ENCODE peak calls at places on chromosomes 4 and X, in six cellular contexts. One of them, this sample, is unnamed.
A peak's percentile ranks its signal among the peaks of the same experiment; 100 is the strongest.

GRCh38 chrX:57918750-57919436 is 8.6 kb upstream of the ZXDA start:
- DNase-seq in SK-N-SH: peak; percentile 11
- DNase-seq in fibroblast of pulmonary artery: peak; percentile 52
- DNase-seq in astrocyte of the spinal cord: peak; percentile 16
- DNase-seq in OCI-LY7: peak; percentile 36
- DNase-seq in fibroblast of lung: peak; percentile 35
- DNase-seq in this sample: peak; percentile 52

GRCh38 chr4:1305781-1306455 is 16.2 kb downstream of the MAEA start:
- DNase-seq in OCI-LY7: no peak
- DNase-seq in astrocyte of the spinal cord: no peak
- DNase-seq in fibroblast of pulmonary artery: no peak
- DNase-seq in fibroblast of lung: no peak
- DNase-seq in SK-N-SH: no peak
- DNase-seq in this sample: no peak

GRCh38 chr4:54281060-54281781 is 52.1 kb downstream of the PDGFRA start:
- DNase-seq in fibroblast of lung: peak; percentile 94
- DNase-seq in SK-N-SH: no peak
- DNase-seq in astrocyte of the spinal cord: peak; percentile 89
- DNase-seq in fibroblast of pulmonary artery: peak; percentile 98
- DNase-seq in OCI-LY7: no peak
- DNase-seq in this sample: peak; percentile 99

GRCh38 chr4:95095352-95095974 is 337.7 kb downstream of the BMPR1B start:
- DNase-seq in fibroblast of pulmonary artery: peak; percentile 59
- DNase-seq in astrocyte of the spinal cord: peak; percentile 68
- DNase-seq in fibroblast of lung: peak; percentile 66
- DNase-seq in OCI-LY7: peak; percentile 41
- DNase-seq in SK-N-SH: peak; percentile 30
- DNase-seq in this sample: peak; percentile 66

GRCh38 chr4:133759428-133759827 is 442.2 kb downstream of the PABPC4L start:
- DNase-seq in fibroblast of lung: no peak
- DNase-seq in fibroblast of pulmonary artery: no peak
- DNase-seq in OCI-LY7: no peak
- DNase-seq in SK-N-SH: no peak
- DNase-seq in astrocyte of the spinal cord: no peak
- DNase-seq in this sample: no peak

GRCh38 chr4:173499568-173500535 is 30.2 kb downstream of the HAND2 start:
- DNase-seq in SK-N-SH: no peak
- DNase-seq in fibroblast of lung: no peak
- DNase-seq in OCI-LY7: no peak
- DNase-seq in fibroblast of pulmonary artery: no peak
- DNase-seq in astrocyte of the spinal cord: no peak
- DNase-seq in this sample: no peak

GRCh38 chr4:110049951-110050925 is 137.6 kb downstream of the EGF start:
- DNase-seq in SK-N-SH: peak; percentile 38
- DNase-seq in astrocyte of the spinal cord: peak; percentile 58
- DNase-seq in OCI-LY7: peak; percentile 58
- DNase-seq in fibroblast of pulmonary artery: peak; percentile 62
- DNase-seq in fibroblast of lung: peak; percentile 65
- DNase-seq in this sample: peak; percentile 48

GRCh38 chrX:49840679-49841078 is 11.6 kb downstream of the PAGE4 start:
- DNase-seq in fibroblast of pulmonary artery: peak; percentile 52
- DNase-seq in fibroblast of lung: peak; percentile 22
- DNase-seq in SK-N-SH: peak; percentile 54
- DNase-seq in OCI-LY7: peak; percentile 36
- DNase-seq in astrocyte of the spinal cord: peak; percentile 24
- DNase-seq in this sample: peak; percentile 25

GRCh38 chr4:105206214-105206613 is 59.5 kb downstream of the TET2 start:
- DNase-seq in SK-N-SH: no peak
- DNase-seq in astrocyte of the spinal cord: no peak
- DNase-seq in OCI-LY7: no peak
- DNase-seq in fibroblast of pulmonary artery: no peak
- DNase-seq in fibroblast of lung: no peak
- DNase-seq in this sample: no peak

GRCh38 chr4:119671205-119671604 is 42.6 kb upstream of the PDE5A start:
- DNase-seq in fibroblast of pulmonary artery: no peak
- DNase-seq in SK-N-SH: no peak
- DNase-seq in OCI-LY7: no peak
- DNase-seq in astrocyte of the spinal cord: no peak
- DNase-seq in fibroblast of lung: no peak
- DNase-seq in this sample: no peak

GRCh38 chr4:155578726-155579385 is 87.8 kb upstream of the GUCY1A1 start:
- DNase-seq in fibroblast of pulmonary artery: peak; percentile 44
- DNase-seq in OCI-LY7: no peak
- DNase-seq in astrocyte of the spinal cord: peak; percentile 59
- DNase-seq in fibroblast of lung: no peak
- DNase-seq in SK-N-SH: no peak
- DNase-seq in this sample: peak; percentile 79

GRCh38 chr4:72312032-72312650 is 256.9 kb downstream of the ADAMTS3 start:
- DNase-seq in fibroblast of pulmonary artery: peak; percentile 96
- DNase-seq in astrocyte of the spinal cord: peak; percentile 97
- DNase-seq in SK-N-SH: no peak
- DNase-seq in fibroblast of lung: peak; percentile 90
- DNase-seq in OCI-LY7: no peak
- DNase-seq in this sample: peak; percentile 97

GRCh38 chr4:113248320-113248719 is 198.9 kb downstream of the ANK2 start:
- DNase-seq in fibroblast of lung: no peak
- DNase-seq in astrocyte of the spinal cord: no peak
- DNase-seq in fibroblast of pulmonary artery: no peak
- DNase-seq in SK-N-SH: no peak
- DNase-seq in OCI-LY7: no peak
- DNase-seq in this sample: no peak

GRCh38 chrX:120647127-120647526 is 17.3 kb upstream of the C1GALT1C1 start:
- DNase-seq in OCI-LY7: no peak
- DNase-seq in SK-N-SH: no peak
- DNase-seq in astrocyte of the spinal cord: peak; percentile 30
- DNase-seq in fibroblast of lung: no peak
- DNase-seq in fibroblast of pulmonary artery: no peak
- DNase-seq in this sample: no peak

GRCh38 chr4:986428-986948 is 356 bp upstream of the IDUA start:
- DNase-seq in OCI-LY7: no peak
- DNase-seq in astrocyte of the spinal cord: no peak
- DNase-seq in fibroblast of pulmonary artery: no peak
- DNase-seq in SK-N-SH: peak; percentile 66
- DNase-seq in fibroblast of lung: no peak
- DNase-seq in this sample: peak; percentile 10

GRCh38 chr4:5992171-5993062 is 25.8 kb downstream of the C4orf50 start:
- DNase-seq in fibroblast of lung: no peak
- DNase-seq in fibroblast of pulmonary artery: no peak
- DNase-seq in astrocyte of the spinal cord: no peak
- DNase-seq in OCI-LY7: peak; percentile 55
- DNase-seq in SK-N-SH: no peak
- DNase-seq in this sample: no peak

GRCh38 chrX:80335062-80335830 is 85.0 kb upstream of the TENT5D start:
- DNase-seq in fibroblast of pulmonary artery: peak; percentile 2
- DNase-seq in SK-N-SH: peak; percentile 35
- DNase-seq in astrocyte of the spinal cord: no peak
- DNase-seq in fibroblast of lung: no peak
- DNase-seq in OCI-LY7: no peak
- DNase-seq in this sample: peak; percentile 17

GRCh38 chr4:59553063-59553738 is 1646.9 kb upstream of the ADGRL3 start:
- DNase-seq in OCI-LY7: peak; percentile 38
- DNase-seq in SK-N-SH: peak; percentile 0
- DNase-seq in astrocyte of the spinal cord: no peak
- DNase-seq in fibroblast of pulmonary artery: peak; percentile 15
- DNase-seq in fibroblast of lung: no peak
- DNase-seq in this sample: peak; percentile 11

GRCh38 chr4:56668267-56668666 is 12.8 kb downstream of the HOPX start:
- DNase-seq in OCI-LY7: peak; percentile 56
- DNase-seq in fibroblast of lung: peak; percentile 34
- DNase-seq in astrocyte of the spinal cord: no peak
- DNase-seq in SK-N-SH: no peak
- DNase-seq in fibroblast of pulmonary artery: no peak
- DNase-seq in this sample: no peak

GRCh38 chr4:6549445-6549844 is 25.5 kb upstream of the MAN2B2 start:
- DNase-seq in SK-N-SH: no peak
- DNase-seq in astrocyte of the spinal cord: no peak
- DNase-seq in fibroblast of pulmonary artery: no peak
- DNase-seq in fibroblast of lung: no peak
- DNase-seq in OCI-LY7: no peak
- DNase-seq in this sample: no peak

GRCh38 chr4:94831607-94832006 is 73.9 kb downstream of the BMPR1B start:
- DNase-seq in astrocyte of the spinal cord: no peak
- DNase-seq in OCI-LY7: no peak
- DNase-seq in SK-N-SH: no peak
- DNase-seq in fibroblast of pulmonary artery: no peak
- DNase-seq in fibroblast of lung: no peak
- DNase-seq in this sample: no peak

GRCh38 chr4:110620352-110621327 is 2.2 kb downstream of the PITX2 start:
- DNase-seq in OCI-LY7: peak; percentile 67
- DNase-seq in fibroblast of pulmonary artery: peak; percentile 17
- DNase-seq in astrocyte of the spinal cord: no peak
- DNase-seq in fibroblast of lung: no peak
- DNase-seq in SK-N-SH: peak; percentile 66
- DNase-seq in this sample: no peak

GRCh38 chrX:79079477-79079876 is 65.0 kb upstream of the GPR174 start:
- DNase-seq in astrocyte of the spinal cord: no peak
- DNase-seq in fibroblast of lung: no peak
- DNase-seq in fibroblast of pulmonary artery: no peak
- DNase-seq in OCI-LY7: no peak
- DNase-seq in SK-N-SH: no peak
- DNase-seq in this sample: no peak

GRCh38 chr4:134215636-134216340 is 14.2 kb upstream of the PABPC4L start:
- DNase-seq in fibroblast of pulmonary artery: peak; percentile 16
- DNase-seq in SK-N-SH: no peak
- DNase-seq in fibroblast of lung: no peak
- DNase-seq in OCI-LY7: no peak
- DNase-seq in astrocyte of the spinal cord: no peak
- DNase-seq in this sample: no peak

DNA sequence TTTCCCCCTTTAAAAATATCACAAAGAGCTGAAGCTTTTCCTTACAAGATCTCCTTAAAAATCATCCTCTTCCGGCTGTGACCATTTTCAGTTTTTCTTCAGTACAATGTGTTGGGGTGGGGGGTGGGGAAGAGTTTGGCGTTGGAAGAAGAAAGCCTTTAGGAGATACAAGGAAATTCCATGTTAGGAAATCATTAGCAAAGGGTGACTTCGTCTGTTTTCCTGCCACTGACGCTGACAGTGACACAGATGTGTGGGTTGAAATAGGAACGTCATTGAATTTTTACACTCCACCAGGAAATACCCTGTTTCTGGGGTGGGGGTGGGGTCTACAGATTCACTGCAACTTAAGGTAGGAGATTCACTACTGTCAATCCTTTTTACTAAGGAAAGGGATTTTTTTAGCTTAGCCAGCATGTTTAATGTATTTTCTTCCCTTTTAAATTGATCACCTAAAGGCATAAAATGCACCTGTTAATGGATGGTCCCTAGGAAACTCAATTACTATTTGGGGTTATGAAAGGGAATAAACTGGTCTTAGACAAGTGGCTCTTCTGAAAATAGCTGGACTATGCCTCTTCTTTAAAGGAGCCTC is 3.9 kb downstream of the MAMLD1 start:
- DNase-seq in OCI-LY7: no peak
- DNase-seq in SK-N-SH: no peak
- DNase-seq in astrocyte of the spinal cord: peak; percentile 35
- DNase-seq in fibroblast of lung: peak; percentile 58
- DNase-seq in fibroblast of pulmonary artery: peak; percentile 70
- DNase-seq in this sample: peak; percentile 70
- H3K4me3 ChIP-seq in OCI-LY7: no peak overlapping the region
- H3K4me3 ChIP-seq in SK-N-SH: no peak overlapping the region
- H3K4me3 ChIP-seq in astrocyte of the spinal cord: peak overlapping the region; percentile 50
- H3K4me3 ChIP-seq in fibroblast of lung: peak overlapping the region; percentile 69
- H3K4me3 ChIP-seq in fibroblast of pulmonary artery: peak overlapping the region; percentile 60
- H3K4me3 ChIP-seq in this sample: peak overlapping the region; percentile 76

GRCh38 chrX:153922932-153923857 is 2.9 kb downstream of the ARHGAP4 start:
- DNase-seq in astrocyte of the spinal cord: peak; percentile 45
- DNase-seq in SK-N-SH: peak; percentile 90
- DNase-seq in fibroblast of lung: peak; percentile 63
- DNase-seq in fibroblast of pulmonary artery: peak; percentile 70
- DNase-seq in OCI-LY7: no peak
- DNase-seq in this sample: peak; percentile 46
- TF ChIP-seq CTCF in astrocyte of the spinal cord: peak; percentile 69
- TF ChIP-seq CTCF in SK-N-SH: peak; percentile 62
- TF ChIP-seq CTCF in fibroblast of lung: peak; percentile 62
- TF ChIP-seq CTCF in fibroblast of pulmonary artery: peak; percentile 63
- TF ChIP-seq CTCF in OCI-LY7: peak; percentile 54
- TF ChIP-seq CTCF in this sample: peak; percentile 61

GRCh38 chr4:39636786-39637185 is 1.9 kb downstream of the SMIM14 start:
- DNase-seq in fibroblast of lung: peak; percentile 47
- DNase-seq in SK-N-SH: no peak
- DNase-seq in fibroblast of pulmonary artery: no peak
- DNase-seq in OCI-LY7: no peak
- DNase-seq in astrocyte of the spinal cord: peak; percentile 25
- DNase-seq in this sample: no peak
- H3K4me3 ChIP-seq in fibroblast of lung: peak overlapping the region; percentile 100
- H3K4me3 ChIP-seq in SK-N-SH: peak overlapping the region; percentile 85
- H3K4me3 ChIP-seq in fibroblast of pulmonary artery: peak overlapping the region; percentile 94
- H3K4me3 ChIP-seq in OCI-LY7: no peak overlapping the region
- H3K4me3 ChIP-seq in astrocyte of the spinal cord: peak overlapping the region; percentile 94
- H3K4me3 ChIP-seq in this sample: peak overlapping the region; percentile 93

GRCh38 chrX:130497531-130497930 is 95.7 kb downstream of the RBMX2 start:
- DNase-seq in SK-N-SH: no peak
- DNase-seq in fibroblast of lung: no peak
- DNase-seq in astrocyte of the spinal cord: no peak
- DNase-seq in OCI-LY7: no peak
- DNase-seq in fibroblast of pulmonary artery: no peak
- DNase-seq in this sample: no peak
- TF ChIP-seq CTCF in SK-N-SH: no peak
- TF ChIP-seq CTCF in fibroblast of lung: no peak
- TF ChIP-seq CTCF in astrocyte of the spinal cord: no peak
- TF ChIP-seq CTCF in OCI-LY7: no peak
- TF ChIP-seq CTCF in fibroblast of pulmonary artery: no peak
- TF ChIP-seq CTCF in this sample: no peak

DNA sequence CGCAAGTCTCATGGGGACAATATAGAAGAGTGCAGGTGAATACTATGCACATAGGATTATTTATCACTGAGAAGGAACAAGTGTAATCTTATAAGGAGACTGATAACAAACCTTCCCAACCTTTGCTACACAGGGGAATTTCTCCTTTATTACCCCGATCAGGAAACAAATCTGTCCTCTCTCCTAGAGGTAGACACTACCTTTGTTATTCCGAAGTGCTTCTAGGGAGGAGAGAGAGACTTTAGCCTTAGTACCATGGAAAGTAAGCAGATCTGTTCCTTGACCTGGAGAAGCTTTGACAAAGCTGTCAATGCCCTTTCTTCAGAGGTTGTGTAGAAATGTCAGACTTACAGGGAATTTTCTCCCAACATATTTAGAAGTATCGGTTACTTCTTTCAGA is 475.5 kb downstream of the CCSER1 start:
- DNase-seq in SK-N-SH: no peak
- DNase-seq in astrocyte of the spinal cord: no peak
- DNase-seq in fibroblast of lung: no peak
- DNase-seq in fibroblast of pulmonary artery: no peak
- DNase-seq in OCI-LY7: no peak
- DNase-seq in this sample: no peak
- H3K4me3 ChIP-seq in SK-N-SH: no peak overlapping the region
- H3K4me3 ChIP-seq in astrocyte of the spinal cord: no peak overlapping the region
- H3K4me3 ChIP-seq in fibroblast of lung: no peak overlapping the region
- H3K4me3 ChIP-seq in fibroblast of pulmonary artery: no peak overlapping the region
- H3K4me3 ChIP-seq in OCI-LY7: no peak overlapping the region
- H3K4me3 ChIP-seq in this sample: no peak overlapping the region

GRCh38 chrX:130263016-130263415 is 5.7 kb downstream of the ZNF280C start:
- DNase-seq in fibroblast of pulmonary artery: no peak
- DNase-seq in SK-N-SH: no peak
- DNase-seq in OCI-LY7: no peak
- DNase-seq in fibroblast of lung: peak; percentile 33
- DNase-seq in astrocyte of the spinal cord: no peak
- DNase-seq in this sample: peak; percentile 59

GRCh38 chrX:130264573-130264972 is 4.1 kb downstream of the ZNF280C start:
- DNase-seq in astrocyte of the spinal cord: no peak
- DNase-seq in fibroblast of lung: no peak
- DNase-seq in SK-N-SH: no peak
- DNase-seq in OCI-LY7: no peak
- DNase-seq in fibroblast of pulmonary artery: peak; percentile 20
- DNase-seq in this sample: no peak

GRCh38 chrX:130268500-130269170 is at the start of gene ZNF280C:
- DNase-seq in fibroblast of lung: peak; percentile 93
- DNase-seq in astrocyte of the spinal cord: peak; percentile 94
- DNase-seq in fibroblast of pulmonary artery: peak; percentile 94
- DNase-seq in SK-N-SH: peak; percentile 90
- DNase-seq in OCI-LY7: peak; percentile 94
- DNase-seq in this sample: peak; percentile 91
- TF ChIP-seq CTCF in fibroblast of lung: peak; percentile 39
- TF ChIP-seq CTCF in astrocyte of the spinal cord: peak; percentile 26
- TF ChIP-seq CTCF in fibroblast of pulmonary artery: peak; percentile 27
- TF ChIP-seq CTCF in SK-N-SH: peak; percentile 39
- TF ChIP-seq CTCF in OCI-LY7: peak; percentile 43
- TF ChIP-seq CTCF in this sample: peak; percentile 43

This sample was measured in AG10803.